ENCODE peak calls at places on chromosomes 3 and 15, in five cellular contexts. I is NCI-H1092 treated with DMSO at 0.1 percent for 48 hours, A is ELR, O is AG09319, W is D721Med. Z is an unnamed sample.

GRCh38 chr3:198113219-198114053 is 153.4 kb downstream of the LMLN start:
- DNase-seq in O (no peak), A (no peak), I (no peak), W (no peak), Z (no peak)

GRCh38 chr3:169365993-169366915 is 297.3 kb downstream of the MECOM start:
- DNase-seq in A (no peak), O (no peak), I (no peak), W (no peak), Z (no peak)

GRCh38 chr15:37101634-37102314 is 1.4 kb upstream of the MEIS2 start:
- DNase-seq in A (peak), I (peak), O (peak), W (no peak), Z (peak)

GRCh38 chr3:197337656-197338055 is 39.2 kb upstream of the DLG1 start:
- DNase-seq in A (peak), O (no peak), I (no peak), W (no peak), Z (no peak)

GRCh38 chr3:83438177-83438576 is 1520.6 kb upstream of the CADM2 start:
- DNase-seq in I (no peak), W (no peak), O (no peak), A (no peak), Z (peak)

GRCh38 chr3:117059054-117059989 is 349.7 kb downstream of the TUSC7 start:
- DNase-seq in I (peak), W (no peak), O (no peak), A (peak), Z (no peak)

GRCh38 chr3:65436580-65436979 is 602.1 kb downstream of the MAGI1 start:
- DNase-seq in O (no peak), A (peak), I (peak), W (no peak), Z (peak)

GRCh38 chr3:37761583-37761982 is 100.1 kb upstream of the CTDSPL start:
- DNase-seq in O (no peak), W (no peak), I (no peak), A (no peak), Z (no peak)

GRCh38 chr15:94231728-94232086 is 346 bp downstream of the MCTP2 start:
- DNase-seq in A (no peak), W (no peak), O (no peak), I (no peak), Z (no peak)

GRCh38 chr3:52265387-52265786 is 13.1 kb downstream of the WDR82 start:
- DNase-seq in W (no peak), A (no peak), O (no peak), I (no peak), Z (no peak)

GRCh38 chr15:51336011-51336410 is 2.4 kb downstream of the CYP19A1 start:
- DNase-seq in O (no peak), A (peak), W (no peak), I (no peak), Z (no peak)

GRCh38 chr3:170467007-170467406 is 48.3 kb downstream of the CLDN11 start:
- DNase-seq in A (no peak), O (no peak), I (peak), W (no peak), Z (no peak)

GRCh38 chr3:97872209-97873042 is 50.6 kb downstream of the CRYBG3 start:
- DNase-seq in O (peak), I (no peak), W (no peak), A (peak), Z (peak)

GRCh38 chr3:146153429-146153828 is 7.6 kb downstream of the PLOD2 start:
- DNase-seq in I (no peak), O (no peak), W (no peak), A (no peak), Z (no peak)

GRCh38 chr3:73563896-73564582 is 60.7 kb downstream of the PDZRN3 start:
- DNase-seq in A (no peak), W (no peak), I (no peak), O (no peak), Z (no peak)

GRCh38 chr15:99842071-99842470 is 108.8 kb upstream of the LYSMD4 start:
- DNase-seq in O (no peak), W (no peak), A (no peak), I (no peak), Z (no peak)

GRCh38 chr15:68187559-68187958 is 17.6 kb downstream of the CALML4 start:
- DNase-seq in I (peak), W (no peak), A (no peak), O (peak), Z (no peak)

GRCh38 chr15:42149493-42150245 is 6.8 kb downstream of the PLA2G4F start:
- DNase-seq in I (no peak), A (no peak), O (no peak), W (no peak), Z (no peak)

GRCh38 chr3:65748326-65748725 is 290.4 kb downstream of the MAGI1 start:
- DNase-seq in A (no peak), I (no peak), W (no peak), O (no peak), Z (no peak)

GRCh38 chr15:69422336-69422895 is 8.3 kb downstream of the KIF23 start:
- DNase-seq in O (no peak), I (no peak), A (no peak), W (no peak), Z (no peak)

GRCh38 chr3:124584245-124584551 is 146.1 kb upstream of the UMPS start:
- DNase-seq in I (no peak), A (no peak), W (no peak), O (no peak), Z (no peak)

GRCh38 chr3:129413687-129414506 is 14.5 kb downstream of the EFCAB12 start:
- DNase-seq in A (peak), W (no peak), I (no peak), O (peak), Z (peak)

GRCh38 chr3:102092617-102093466 is 243.5 kb downstream of the NFKBIZ start:
- DNase-seq in O (no peak), A (peak), W (no peak), I (no peak), Z (peak)

GRCh38 chr15:31459011-31459748 is 132.5 kb downstream of the KLF13 start:
- DNase-seq in A (no peak), O (no peak), I (no peak), W (no peak), Z (no peak)